ENCODE peak calls at places on chromosomes 2 and 18, in five cellular contexts. R, J, Z, X and M are unnamed samples.

GRCh38 chr2:172496096-172496709 is 59.7 kb upstream of the PDK1 start:
- DNase-seq in X (no peak), Z (no peak), J (no peak), R (no peak), M (no peak)

GRCh38 chr2:39620067-39620466 is 45.6 kb upstream of the TMEM178A start:
- DNase-seq in R (no peak), Z (no peak), X (no peak), J (peak; percentile 92), M (no peak)

GRCh38 chr18:78542204-78542603 is 437.4 kb upstream of the SALL3 start:
- DNase-seq in R (no peak), J (no peak), X (no peak), Z (no peak), M (no peak)

GRCh38 chr18:25019086-25019860 is 332.7 kb downstream of the ZNF521 start:
- DNase-seq in X (no peak), Z (no peak), R (no peak), J (no peak), M (no peak)

GRCh38 chr2:101153077-101153707 is 2.0 kb upstream of the TBC1D8 start:
- DNase-seq in Z (no peak), R (no peak), J (no peak), X (no peak), M (no peak)

GRCh38 chr18:8616026-8616401 is 6.8 kb downstream of the RAB12 start:
- DNase-seq in J (no peak), Z (no peak), R (no peak), X (no peak), M (no peak)

GRCh38 chr2:238498188-238498587 is 71.5 kb downstream of the ASB1 start:
- DNase-seq in X (no peak), R (no peak), Z (no peak), J (no peak), M (no peak)

GRCh38 chr2:44171018-44171417 is 2.3 kb downstream of the PPM1B start:
- DNase-seq in Z (no peak), J (peak; percentile 50), X (no peak), R (no peak), M (no peak)

GRCh38 chr2:48587560-48587959 is 30.1 kb upstream of the GTF2A1L start:
- DNase-seq in J (no peak), R (no peak), X (no peak), Z (no peak), M (no peak)

GRCh38 chr2:54836477-54836876 is 113.0 kb downstream of the EML6 start:
- DNase-seq in R (no peak), X (no peak), Z (no peak), J (no peak), M (no peak)

GRCh38 chr2:105328281-105329196 is 996 bp downstream of the TGFBRAP1 start:
- DNase-seq in Z (peak; percentile 7), X (peak; percentile 51), J (peak; percentile 73), R (no peak), M (no peak)

GRCh38 chr2:80854831-80855230 is 550.3 kb upstream of the LRRTM1 start:
- DNase-seq in R (no peak), X (no peak), J (no peak), Z (no peak), M (no peak)

GRCh38 chr18:72866901-72867701 is 686 bp downstream of the NETO1 start:
- DNase-seq in R (no peak), Z (no peak), X (no peak), J (peak; percentile 32), M (no peak)

GRCh38 chr2:64212346-64212745 is 68.1 kb upstream of the PELI1 start:
- DNase-seq in X (peak; percentile 15), R (no peak), J (peak; percentile 62), Z (no peak), M (no peak)

GRCh38 chr2:238286551-238286950 is 1.9 kb downstream of the PER2 start:
- DNase-seq in Z (no peak), R (no peak), J (peak; percentile 84), X (no peak), M (no peak)

GRCh38 chr18:2606335-2606734 is 35.0 kb downstream of the NDC80 start:
- DNase-seq in X (peak; percentile 17), R (no peak), J (no peak), Z (no peak), M (no peak)